ENCODE peak calls at places on chromosomes 2 and 18, in four cellular contexts. A, O, R and H are unnamed samples.

GRCh38 chr18:29652797-29653196 is 1389.7 kb downstream of the DSC3 start:
- DNase-seq in A (no peak), O (no peak), R (no peak), H (no peak)

GRCh38 chr2:16678964-16679363 is 13.3 kb upstream of the CYRIA start:
- DNase-seq in A (no peak), O (no peak), R (no peak), H (no peak)

GRCh38 chr2:20350105-20350712 is 435 bp downstream of the PUM2 start:
- DNase-seq in A (peak; percentile 53), O (no peak), R (peak; percentile 37), H (peak; percentile 46)

GRCh38 chr2:159942149-159942548 is 120.3 kb downstream of the PLA2R1 start:
- DNase-seq in A (no peak), O (no peak), R (no peak), H (no peak)

GRCh38 chr2:112084689-112085381 is 29.8 kb downstream of the TMEM87B start:
- DNase-seq in A (no peak), O (no peak), R (no peak), H (no peak)

GRCh38 chr2:207283356-207283755 is 117.6 kb upstream of the KLF7 start:
- DNase-seq in A (no peak), O (no peak), R (no peak), H (peak; percentile 53)

GRCh38 chr2:150191349-150191748 is 296.1 kb downstream of the RND3 start:
- DNase-seq in A (no peak), O (no peak), R (no peak), H (no peak)

GRCh38 chr2:109447811-109448210 is 166.0 kb downstream of the SEPTIN10 start:
- DNase-seq in A (no peak), O (no peak), R (no peak), H (no peak)

GRCh38 chr18:7020995-7021777 is 96.4 kb downstream of the LAMA1 start:
- DNase-seq in A (no peak), O (no peak), R (no peak), H (no peak)

GRCh38 chr2:102122909-102123308 is 19.6 kb upstream of the IL1R1 start:
- DNase-seq in A (no peak), O (no peak), R (no peak), H (no peak)

GRCh38 chr2:217293046-217293445 is 433.2 kb upstream of the TNP1 start:
- DNase-seq in A (no peak), O (no peak), R (no peak), H (no peak)

GRCh38 chr2:228541794-228542193 is 360.3 kb upstream of the SPHKAP start:
- DNase-seq in A (no peak), O (no peak), R (no peak), H (no peak)

GRCh38 chr2:44751754-44752479 is 189.6 kb upstream of the SIX3 start:
- DNase-seq in A (no peak), O (no peak), R (no peak), H (no peak)

GRCh38 chr2:215529271-215529670 is 93.4 kb upstream of the FN1 start:
- DNase-seq in A (no peak), O (no peak), R (no peak), H (no peak)

GRCh38 chr2:238313289-238313990 is 6.9 kb upstream of the TRAF3IP1 start:
- DNase-seq in A (no peak), O (no peak), R (no peak), H (no peak)

GRCh38 chr2:71892896-71893295 is 254.8 kb downstream of the CYP26B1 start:
- DNase-seq in A (no peak), O (no peak), R (no peak), H (no peak)

GRCh38 chr2:44268259-44268649 is 7.0 kb upstream of the SLC3A1 start:
- DNase-seq in A (no peak), O (no peak), R (no peak), H (no peak)

GRCh38 chr2:126971481-126972271 is 73.0 kb downstream of the TEX51 start:
- DNase-seq in A (peak; percentile 78), O (peak; percentile 47), R (peak; percentile 74), H (peak; percentile 71)

GRCh38 chr2:212119591-212119990 is 419.0 kb downstream of the ERBB4 start:
- DNase-seq in A (no peak), O (no peak), R (no peak), H (no peak)

GRCh38 chr2:64592994-64593655 is 60.6 kb downstream of the SERTAD2 start:
- DNase-seq in A (no peak), O (no peak), R (no peak), H (no peak)

GRCh38 chr2:73259704-73260337 is 24.5 kb downstream of the FBXO41 start:
- DNase-seq in A (no peak), O (no peak), R (no peak), H (no peak)

GRCh38 chr2:43000242-43001054 is 208.1 kb upstream of the HAAO start:
- DNase-seq in A (no peak), O (no peak), R (no peak), H (no peak)

GRCh38 chr2:67108231-67108630 is 288.9 kb upstream of the ETAA1 start:
- DNase-seq in A (no peak), O (no peak), R (no peak), H (no peak)

GRCh38 chr2:183124957-183125255 is 663 bp downstream of the NUP35 start:
- DNase-seq in A (no peak), O (no peak), R (no peak), H (no peak)

DNA sequence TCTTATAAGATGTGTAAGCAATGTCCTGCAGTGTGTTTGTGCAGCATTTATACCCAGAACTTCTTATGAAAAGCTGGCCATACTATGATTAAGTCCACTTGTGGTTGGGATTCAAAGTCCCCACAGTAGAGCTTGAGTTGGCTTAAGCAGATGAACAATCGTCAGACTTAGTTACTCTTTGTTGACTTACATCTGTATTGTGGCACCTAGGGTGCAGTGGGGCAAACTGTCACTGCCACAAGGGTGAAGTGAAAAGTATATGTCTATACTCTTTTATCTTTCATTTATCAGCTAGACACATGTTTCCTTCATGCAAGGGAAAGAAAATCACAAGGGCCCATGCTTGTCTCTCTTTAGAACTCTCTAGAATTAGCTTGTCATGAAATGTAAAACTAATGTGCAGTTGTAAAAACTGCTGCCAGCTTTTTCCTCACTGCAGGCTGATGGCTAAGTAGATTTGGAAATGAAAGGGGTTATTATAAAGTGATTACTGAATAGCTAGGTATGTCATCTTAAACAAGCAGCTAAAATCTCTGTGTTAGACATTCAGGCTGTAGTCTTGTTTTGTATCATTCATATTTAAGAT is 474.5 kb downstream of the PTPRM start:
- DNase-seq in A (no peak), O (no peak), R (no peak), H (no peak)
- H3K9me3 ChIP-seq in A (no peaks in the 10 kb centered on the region), O (no peaks in the 10 kb centered on the region), R (no peaks in the 10 kb centered on the region), H (no peaks in the 10 kb centered on the region)

GRCh38 chr2:177164131-177164530 is 48.5 kb upstream of the HNRNPA3 start:
- DNase-seq in A (no peak), O (no peak), R (no peak), H (no peak)

GRCh38 chr2:177161741-177162440 is 50.7 kb upstream of the HNRNPA3 start:
- DNase-seq in A (no peak), O (no peak), R (no peak), H (no peak)

GRCh38 chr2:177164584-177165052 is 48.0 kb upstream of the HNRNPA3 start:
- DNase-seq in A (peak; percentile 89), O (peak; percentile 68), R (peak; percentile 86), H (no peak)

GRCh38 chr2:177165731-177166711 is 46.6 kb upstream of the HNRNPA3 start:
- DNase-seq in A (peak; percentile 22), O (no peak), R (no peak), H (no peak)

DNA sequence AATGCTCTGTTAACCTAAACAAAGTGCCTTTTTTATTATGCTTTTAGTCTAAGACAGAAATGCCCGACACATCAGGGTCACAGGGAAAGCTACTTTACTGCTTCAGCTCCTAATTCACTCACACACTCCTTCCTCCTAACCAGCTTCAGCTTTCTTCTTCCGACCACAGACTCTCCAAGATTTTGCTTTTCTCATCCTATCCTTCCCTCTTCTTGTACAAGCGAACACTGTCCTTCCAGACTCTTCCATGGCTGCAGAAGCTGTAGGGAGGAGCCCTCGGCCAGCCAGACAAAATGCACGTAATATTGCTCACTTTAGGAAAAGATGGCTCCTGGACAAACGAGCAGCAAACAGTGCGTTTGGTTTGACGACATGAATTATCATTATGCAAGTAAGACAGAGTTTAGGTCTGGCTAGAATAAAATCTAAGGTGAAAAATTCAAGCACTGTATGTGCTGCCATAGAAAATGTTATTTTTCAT is 47.5 kb upstream of the HNRNPA3 start:
- DNase-seq in A (peak; percentile 24), O (no peak), R (no peak), H (no peak)
- TF ChIP-seq POLR2A in A (no peak), O (no peak), R (no peak), H (no peak)

GRCh38 chr2:23617817-23618216 is 232.8 kb downstream of the KLHL29 start:
- DNase-seq in A (peak; percentile 30), O (no peak), R (no peak), H (no peak)

GRCh38 chr2:23614701-23615100 is 229.7 kb downstream of the KLHL29 start:
- DNase-seq in A (no peak), O (no peak), R (no peak), H (no peak)

GRCh38 chr2:23616630-23617029 is 231.7 kb downstream of the KLHL29 start:
- DNase-seq in A (no peak), O (no peak), R (no peak), H (no peak)

GRCh38 chr2:23617167-23617787 is 232.3 kb downstream of the KLHL29 start:
- DNase-seq in A (peak; percentile 46), O (no peak), R (no peak), H (no peak)

DNA sequence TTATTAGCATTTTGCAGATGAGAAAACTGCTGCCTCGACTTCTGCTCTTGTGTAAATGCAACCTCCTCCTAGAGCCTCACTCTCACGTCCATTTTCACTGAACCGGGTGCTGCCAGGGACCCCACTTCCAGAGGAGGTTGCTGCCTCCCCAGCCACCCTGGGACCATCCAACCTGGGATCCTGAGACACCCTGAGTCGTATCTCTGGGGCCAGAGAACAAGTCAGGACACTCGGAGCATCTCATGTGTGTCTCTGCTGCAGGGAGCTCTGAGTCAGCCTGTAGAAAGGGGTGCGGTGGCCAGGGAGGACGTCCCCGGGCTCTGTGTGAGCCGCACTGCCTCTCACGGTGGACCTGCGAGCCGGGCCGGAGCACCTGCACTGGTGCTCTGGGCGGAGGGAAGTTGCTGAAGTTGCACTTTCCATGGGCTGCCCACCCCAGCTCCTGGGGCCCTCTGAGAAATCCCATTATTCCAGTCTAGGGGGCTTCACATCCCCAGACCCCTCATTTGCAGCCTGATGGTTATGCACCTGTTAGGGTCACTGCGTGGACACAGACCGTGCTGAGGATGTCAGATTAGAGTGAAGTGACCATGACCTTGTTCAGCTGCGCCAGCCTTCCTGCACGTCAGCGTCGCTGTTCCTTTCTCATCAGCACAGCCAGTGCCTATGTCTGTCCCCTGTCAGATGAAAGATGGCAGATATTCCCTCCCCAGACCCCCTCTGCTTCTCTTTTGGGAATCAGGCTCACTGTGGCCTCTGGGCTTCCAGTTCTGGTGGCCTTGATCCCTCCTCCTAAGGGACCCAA is 230.4 kb downstream of the KLHL29 start:
- DNase-seq in A (no peak), O (no peak), R (no peak), H (no peak)
- TF ChIP-seq POLR2AphosphoS5 in A (no peak), O (no peak), R (no peak), H (no peak)

DNA sequence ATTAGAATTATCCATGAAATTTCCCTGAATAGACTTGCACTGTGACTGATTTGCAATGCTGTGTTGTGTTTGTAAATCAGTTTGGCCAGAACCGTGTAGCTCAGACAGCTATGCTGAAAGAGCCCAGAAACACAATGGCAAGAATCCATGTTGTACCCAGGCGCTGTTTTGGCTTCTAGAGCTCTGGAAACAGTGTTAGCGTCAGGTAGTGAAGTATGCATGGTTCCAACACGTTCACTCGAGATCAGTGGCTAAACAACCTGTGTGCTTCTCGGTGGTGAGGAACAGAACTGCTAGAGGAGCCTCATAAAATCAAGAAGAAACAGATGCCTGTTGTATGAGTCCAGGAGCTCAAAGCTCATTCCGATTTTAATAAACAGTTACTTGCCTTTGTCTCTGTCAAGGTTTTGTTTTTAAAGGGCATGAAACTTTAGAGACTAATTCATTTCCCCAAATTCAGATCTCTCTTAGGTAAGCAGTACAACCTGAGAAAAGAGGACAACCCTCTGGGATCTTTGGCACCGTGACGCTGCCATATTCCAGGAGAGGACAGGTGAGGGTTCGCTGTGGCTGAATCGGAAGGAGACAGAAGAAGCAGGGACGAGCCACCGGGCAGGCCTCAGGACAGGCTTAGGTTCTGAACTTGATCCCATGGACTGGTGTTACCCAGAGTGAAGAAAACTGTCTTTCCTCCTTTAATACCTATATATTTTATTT is 43.6 kb downstream of the GORASP2 start:
- DNase-seq in A (no peak), O (no peak), R (no peak), H (no peak)
- H3K9me3 ChIP-seq in A (no peaks in the 10 kb centered on the region), O (no peaks in the 10 kb centered on the region), R (no peaks in the 10 kb centered on the region), H (no peaks in the 10 kb centered on the region)